ENCODE peak calls at places on chromosomes 5 and 9, in nine cellular contexts. V, D, X, U, W, N, C, G and Z are unnamed samples.

GRCh38 chr5:110463116-110463515 is 263.4 kb downstream of the TMEM232 start:
- DNase-seq in U (no peak), C (no peak), G (no peak), X (no peak), D (no peak), V (no peak), N (no peak), W (peak), Z (no peak)

GRCh38 chr5:206927-207536 is 10.9 kb downstream of the CCDC127 start:
- DNase-seq in V (no peak), W (no peak), N (no peak), C (no peak), X (no peak), D (no peak), G (no peak), U (no peak), Z (no peak)

GRCh38 chr5:81336528-81336927 is 35.1 kb downstream of the ZCCHC9 start:
- DNase-seq in U (no peak), X (no peak), C (no peak), N (no peak), V (no peak), W (no peak), G (no peak), D (no peak), Z (no peak)

GRCh38 chr5:176410486-176411180 is 5.7 kb downstream of the CLTB start:
- DNase-seq in X (no peak), G (no peak), W (no peak), N (no peak), D (no peak), U (no peak), V (no peak), C (no peak), Z (no peak)

GRCh38 chr9:130186839-130187522 is 14.8 kb downstream of the NCS1 start:
- DNase-seq in W (no peak), U (peak), G (no peak), C (peak), X (no peak), D (peak), V (peak), N (no peak), Z (no peak)

GRCh38 chr5:98700730-98701129 is 72.7 kb upstream of the RGMB start:
- DNase-seq in X (no peak), G (no peak), D (no peak), V (no peak), C (no peak), W (no peak), U (no peak), N (no peak), Z (no peak)

GRCh38 chr9:108269421-108269820 is 586.4 kb downstream of the ACTL7B start:
- DNase-seq in C (no peak), V (no peak), G (no peak), D (no peak), U (no peak), X (no peak), N (peak), W (no peak), Z (no peak)

GRCh38 chr9:28774433-28775029 is 1201.2 kb upstream of the C9orf72 start:
- DNase-seq in N (no peak), C (no peak), V (peak), W (no peak), D (no peak), G (peak), X (no peak), U (no peak), Z (no peak)

GRCh38 chr9:83521017-83521810 is 17.0 kb downstream of the FRMD3 start:
- DNase-seq in C (no peak), W (no peak), D (no peak), G (no peak), N (no peak), V (no peak), U (no peak), X (no peak), Z (no peak)

GRCh38 chr5:40879163-40879942 is 29.9 kb upstream of the C7 start:
- DNase-seq in V (peak), U (no peak), D (peak), C (no peak), W (no peak), G (peak), N (no peak), X (no peak), Z (no peak)

GRCh38 chr5:10331341-10331796 is 22.1 kb upstream of the MARCHF6 start:
- DNase-seq in G (no peak), X (peak), W (peak), N (no peak), D (peak), V (peak), U (peak), C (peak), Z (no peak)

GRCh38 chr5:1479581-1480188 is 34.4 kb upstream of the SLC6A3 start:
- DNase-seq in W (peak), X (peak), D (peak), N (peak), V (peak), U (peak), G (peak), C (peak), Z (peak)

GRCh38 chr5:136016945-136017530 is 11.8 kb upstream of the TGFBI start:
- DNase-seq in U (peak), G (no peak), D (peak), X (no peak), N (no peak), V (no peak), W (no peak), C (no peak), Z (peak)

GRCh38 chr9:87309236-87309635 is 188.4 kb upstream of the DAPK1 start:
- DNase-seq in D (no peak), G (no peak), N (no peak), V (no peak), U (no peak), W (no peak), C (no peak), X (no peak), Z (no peak)

GRCh38 chr5:25544652-25545249 is 900.0 kb upstream of the CDH10 start:
- DNase-seq in X (no peak), W (no peak), C (no peak), G (peak), U (no peak), D (no peak), V (peak), N (peak), Z (no peak)

GRCh38 chr5:111159845-111160244 is 64.3 kb upstream of the CAMK4 start:
- DNase-seq in N (no peak), V (peak), G (no peak), U (no peak), D (no peak), X (no peak), C (no peak), W (no peak), Z (no peak)

GRCh38 chr5:110335361-110336046 is 391.0 kb downstream of the TMEM232 start:
- DNase-seq in X (no peak), N (no peak), D (peak), W (peak), U (no peak), C (no peak), V (no peak), G (no peak), Z (peak)

GRCh38 chr9:93354451-93354850 is 97.0 kb upstream of the FAM120A start:
- DNase-seq in N (no peak), X (no peak), D (no peak), W (no peak), V (no peak), U (no peak), C (no peak), G (no peak), Z (no peak)

GRCh38 chr9:33161011-33161588 is 6.0 kb downstream of the B4GALT1 start:
- DNase-seq in C (peak), W (peak), D (peak), G (no peak), U (peak), V (peak), N (no peak), X (peak), Z (peak)

GRCh38 chr9:33164138-33164809 is 2.9 kb downstream of the B4GALT1 start:
- DNase-seq in G (peak), W (no peak), X (no peak), N (no peak), D (no peak), V (no peak), U (no peak), C (no peak), Z (no peak)

GRCh38 chr9:33161589-33162132 is 5.5 kb downstream of the B4GALT1 start:
- DNase-seq in G (no peak), X (no peak), V (peak), U (no peak), C (no peak), W (no peak), D (no peak), N (no peak), Z (no peak)

GRCh38 chr9:33163433-33164137 is 3.6 kb downstream of the B4GALT1 start:
- DNase-seq in X (no peak), C (no peak), U (no peak), W (no peak), D (no peak), N (no peak), G (no peak), V (no peak), Z (no peak)

DNA sequence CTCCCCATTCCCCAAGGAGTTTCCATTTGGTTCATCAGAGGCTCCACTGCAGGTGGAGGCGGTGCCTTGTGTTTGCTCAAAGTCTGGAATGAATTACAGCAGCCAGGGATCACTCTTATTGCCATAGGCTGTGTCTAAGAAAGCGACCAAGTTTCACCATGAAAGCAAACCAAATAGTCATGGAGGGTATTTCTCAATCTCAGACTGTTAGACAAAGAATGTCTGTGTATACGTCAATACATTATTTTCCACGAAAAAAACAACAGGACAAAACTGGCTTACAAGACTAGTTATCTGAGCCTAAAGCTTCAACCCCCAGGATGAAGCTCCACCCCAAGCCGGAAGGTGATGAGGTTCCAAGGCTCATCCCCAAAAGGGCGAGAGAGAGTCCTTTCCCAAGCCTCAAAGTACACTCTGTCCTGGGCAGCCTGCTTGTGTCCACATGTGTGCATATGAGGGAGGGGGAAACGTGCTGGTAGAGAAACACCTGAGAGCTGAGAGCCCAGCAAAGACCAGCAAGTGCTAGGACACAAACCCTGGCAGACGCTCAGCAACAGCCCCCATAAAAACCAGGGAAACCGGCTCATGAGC is 4.3 kb downstream of the B4GALT1 start:
- DNase-seq in G (no peak), V (peak), X (no peak), W (no peak), N (no peak), D (peak), U (peak), C (peak), Z (peak)
- H3K4me3 ChIP-seq in G (no peak), V (no peak), X (peak), W (peak), N (no peak), D (peak), U (peak), C (peak), Z (peak)

GRCh38 chr9:114153761-114154596 is 1.4 kb upstream of the COL27A1 start:
- DNase-seq in U (no peak), N (no peak), D (no peak), C (no peak), G (no peak), X (no peak), V (peak), W (no peak), Z (no peak)
- TF ChIP-seq CTCF in U (peak), N (no peak), D (peak), C (peak), G (no peak), X (peak), V (peak), W (peak), Z (peak)

GRCh38 chr9:134989206-134990065 is 71.7 kb upstream of the FCN1 start:
- DNase-seq in N (no peak), U (no peak), W (no peak), D (no peak), G (no peak), C (no peak), V (no peak), X (no peak), Z (no peak)

GRCh38 chr9:134993416-134993815 is 75.7 kb upstream of the FCN1 start:
- DNase-seq in N (no peak), D (no peak), V (no peak), G (no peak), W (no peak), U (no peak), X (no peak), C (no peak), Z (no peak)

GRCh38 chr9:134992755-134993124 is 75.0 kb upstream of the FCN1 start:
- DNase-seq in G (no peak), U (peak), C (peak), N (no peak), W (no peak), X (no peak), D (no peak), V (no peak), Z (no peak)

GRCh38 chr9:134993996-134994720 is 76.4 kb upstream of the FCN1 start:
- DNase-seq in D (no peak), V (no peak), G (no peak), U (no peak), W (no peak), C (no peak), N (no peak), X (no peak), Z (no peak)

GRCh38 chr9:134991808-134992754 is 74.4 kb upstream of the FCN1 start:
- DNase-seq in N (no peak), G (no peak), U (no peak), X (no peak), D (no peak), W (no peak), V (no peak), C (no peak), Z (no peak)
- H3K4me3 ChIP-seq in N (no peak), G (no peak), U (no peak), X (no peak), D (no peak), W (no peak), V (no peak), C (no peak), Z (no peak)

GRCh38 chr5:138032028-138032571 is 779 bp downstream of the FAM13B start:
- DNase-seq in N (peak), V (peak), U (peak), X (peak), D (peak), G (peak), C (peak), W (no peak), Z (no peak)
- TF ChIP-seq CTCF in N (no peak), V (no peak), U (no peak), X (no peak), D (no peak), G (peak), C (no peak), W (no peak), Z (no peak)

GRCh38 chr9:116154976-116155699 is 1.5 kb downstream of the PAPPA start:
- DNase-seq in D (no peak), G (no peak), C (peak), V (peak), N (no peak), W (no peak), U (peak), X (no peak), Z (no peak)

GRCh38 chr9:116152941-116153764 is 438 bp upstream of the PAPPA start:
- DNase-seq in U (no peak), N (no peak), G (no peak), X (no peak), V (no peak), C (peak), W (no peak), D (peak), Z (no peak)

GRCh38 chr9:116154334-116154975 is 864 bp downstream of the PAPPA start:
- DNase-seq in D (no peak), G (no peak), V (peak), U (peak), X (peak), N (no peak), W (no peak), C (peak), Z (no peak)

GRCh38 chr9:116152390-116152789 is 1.2 kb upstream of the PAPPA start:
- DNase-seq in V (peak), C (no peak), U (no peak), D (no peak), G (no peak), W (no peak), N (no peak), X (no peak), Z (no peak)

DNA sequence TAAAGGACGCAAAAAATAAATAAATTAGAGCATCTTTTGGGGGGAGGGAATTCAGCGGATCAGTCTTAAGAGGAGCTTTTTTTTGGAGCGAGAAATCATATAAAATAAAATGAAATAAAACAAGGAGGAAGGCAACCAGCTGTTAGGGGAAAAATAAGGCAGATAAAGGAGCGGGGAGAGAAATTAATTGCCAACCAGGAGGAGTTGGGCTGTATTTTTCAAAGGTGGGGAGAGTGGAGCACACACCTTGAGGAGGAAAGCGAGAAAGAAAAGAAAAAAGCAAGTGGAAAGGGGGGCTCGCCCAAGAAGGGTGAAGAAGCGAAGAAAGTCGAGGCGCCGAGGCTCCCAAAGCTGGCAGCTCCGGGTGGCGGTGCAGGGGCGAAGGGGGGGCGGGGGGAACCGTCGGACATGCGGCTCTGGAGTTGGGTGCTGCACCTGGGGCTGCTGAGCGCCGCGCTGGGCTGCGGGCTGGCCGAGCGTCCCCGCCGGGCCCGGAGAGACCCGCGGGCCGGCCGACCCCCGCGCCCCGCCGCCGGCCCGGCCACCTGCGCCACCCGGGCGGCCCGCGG is at the start of gene PAPPA:
- DNase-seq in G (no peak), W (no peak), D (no peak), C (peak), U (no peak), N (no peak), X (no peak), V (peak), Z (no peak)
- H3K4me3 ChIP-seq in G (no peak), W (peak), D (peak), C (peak), U (peak), N (no peak), X (peak), V (peak), Z (peak)